ENCODE peak calls at places on chromosomes 1 and 21, in eight cellular contexts. One of them, this sample, is unnamed.

GRCh38 chr1:17586172-17586963 is 46.9 kb downstream of the ARHGEF10L start:
- DNase-seq in SK-MEL-5: peak; percentile 42
- DNase-seq in EL: peak; percentile 88
- DNase-seq in fibroblast of the aortic adventitia: peak; percentile 86
- DNase-seq in G401: peak; percentile 32
- DNase-seq in RCC 7860: peak; percentile 63
- DNase-seq in HT-29: peak; percentile 49
- DNase-seq in caudate nucleus: no peak
- DNase-seq in this sample: no peak

GRCh38 chr1:202365092-202365815 is 16.8 kb downstream of the PPP1R12B start:
- DNase-seq in caudate nucleus: no peak
- DNase-seq in HT-29: no peak
- DNase-seq in fibroblast of the aortic adventitia: peak; percentile 75
- DNase-seq in EL: peak; percentile 19
- DNase-seq in RCC 7860: no peak
- DNase-seq in SK-MEL-5: no peak
- DNase-seq in G401: no peak
- DNase-seq in this sample: no peak

GRCh38 chr1:9058465-9058864 is 11.0 kb downstream of the SLC2A5 start:
- DNase-seq in caudate nucleus: no peak
- DNase-seq in HT-29: no peak
- DNase-seq in fibroblast of the aortic adventitia: peak; percentile 23
- DNase-seq in RCC 7860: no peak
- DNase-seq in G401: no peak
- DNase-seq in EL: no peak
- DNase-seq in SK-MEL-5: peak; percentile 5
- DNase-seq in this sample: no peak

GRCh38 chr1:162631546-162632233 is 574 bp upstream of the DDR2 start:
- DNase-seq in caudate nucleus: no peak
- DNase-seq in HT-29: no peak
- DNase-seq in G401: peak; percentile 58
- DNase-seq in SK-MEL-5: peak; percentile 80
- DNase-seq in EL: peak; percentile 82
- DNase-seq in fibroblast of the aortic adventitia: peak; percentile 84
- DNase-seq in RCC 7860: no peak
- DNase-seq in this sample: no peak

GRCh38 chr1:57206038-57206437 is 217.8 kb downstream of the DAB1 start:
- DNase-seq in G401: no peak
- DNase-seq in SK-MEL-5: no peak
- DNase-seq in HT-29: no peak
- DNase-seq in caudate nucleus: no peak
- DNase-seq in fibroblast of the aortic adventitia: peak; percentile 2
- DNase-seq in EL: no peak
- DNase-seq in RCC 7860: no peak
- DNase-seq in this sample: no peak

GRCh38 chr1:178644308-178645120 is 80.5 kb upstream of the RALGPS2 start:
- DNase-seq in caudate nucleus: no peak
- DNase-seq in G401: peak; percentile 8
- DNase-seq in HT-29: peak; percentile 47
- DNase-seq in fibroblast of the aortic adventitia: peak; percentile 86
- DNase-seq in SK-MEL-5: peak; percentile 81
- DNase-seq in RCC 7860: no peak
- DNase-seq in EL: peak; percentile 63
- DNase-seq in this sample: no peak

GRCh38 chr1:205229399-205229861 is 1.7 kb downstream of the TMCC2 start:
- DNase-seq in SK-MEL-5: peak; percentile 81
- DNase-seq in caudate nucleus: peak; percentile 76
- DNase-seq in G401: peak; percentile 95
- DNase-seq in HT-29: peak; percentile 62
- DNase-seq in fibroblast of the aortic adventitia: peak; percentile 59
- DNase-seq in RCC 7860: peak; percentile 49
- DNase-seq in EL: peak; percentile 45
- DNase-seq in this sample: peak; percentile 64

GRCh38 chr1:35559317-35559944 is 1.8 kb downstream of the NCDN start:
- DNase-seq in EL: no peak
- DNase-seq in caudate nucleus: peak; percentile 68
- DNase-seq in HT-29: no peak
- DNase-seq in fibroblast of the aortic adventitia: no peak
- DNase-seq in SK-MEL-5: no peak
- DNase-seq in G401: peak; percentile 80
- DNase-seq in RCC 7860: no peak
- DNase-seq in this sample: no peak

GRCh38 chr21:38839370-38839681 is 33.6 kb downstream of the ETS2 start:
- DNase-seq in G401: no peak
- DNase-seq in caudate nucleus: no peak
- DNase-seq in HT-29: no peak
- DNase-seq in EL: no peak
- DNase-seq in SK-MEL-5: no peak
- DNase-seq in RCC 7860: peak; percentile 50
- DNase-seq in fibroblast of the aortic adventitia: no peak
- DNase-seq in this sample: no peak

GRCh38 chr1:172373864-172374263 is 46.6 kb upstream of the C1orf105 start:
- DNase-seq in SK-MEL-5: no peak
- DNase-seq in RCC 7860: no peak
- DNase-seq in G401: no peak
- DNase-seq in HT-29: no peak
- DNase-seq in EL: no peak
- DNase-seq in fibroblast of the aortic adventitia: no peak
- DNase-seq in caudate nucleus: no peak
- DNase-seq in this sample: no peak

GRCh38 chr1:177274687-177275211 is 104.0 kb downstream of the BRINP2 start:
- DNase-seq in fibroblast of the aortic adventitia: peak; percentile 86
- DNase-seq in EL: peak; percentile 13
- DNase-seq in RCC 7860: no peak
- DNase-seq in G401: peak; percentile 6
- DNase-seq in HT-29: no peak
- DNase-seq in SK-MEL-5: no peak
- DNase-seq in caudate nucleus: no peak
- DNase-seq in this sample: no peak

GRCh38 chr1:235073331-235073967 is 55.2 kb downstream of the TOMM20 start:
- DNase-seq in fibroblast of the aortic adventitia: no peak
- DNase-seq in SK-MEL-5: peak; percentile 43
- DNase-seq in RCC 7860: no peak
- DNase-seq in HT-29: peak; percentile 96
- DNase-seq in G401: no peak
- DNase-seq in caudate nucleus: no peak
- DNase-seq in EL: no peak
- DNase-seq in this sample: no peak

GRCh38 chr1:234437423-234438171 is 41.4 kb downstream of the TARBP1 start:
- DNase-seq in HT-29: peak; percentile 12
- DNase-seq in fibroblast of the aortic adventitia: peak; percentile 21
- DNase-seq in caudate nucleus: no peak
- DNase-seq in G401: peak; percentile 84
- DNase-seq in RCC 7860: no peak
- DNase-seq in SK-MEL-5: peak; percentile 23
- DNase-seq in EL: peak; percentile 18
- DNase-seq in this sample: no peak

GRCh38 chr1:117146570-117147340 is 25.2 kb upstream of the TRIM45 start:
- DNase-seq in SK-MEL-5: peak; percentile 76
- DNase-seq in caudate nucleus: no peak
- DNase-seq in fibroblast of the aortic adventitia: peak; percentile 94
- DNase-seq in RCC 7860: peak; percentile 77
- DNase-seq in HT-29: peak; percentile 28
- DNase-seq in G401: no peak
- DNase-seq in EL: peak; percentile 98
- DNase-seq in this sample: no peak

GRCh38 chr21:14567557-14568279 is 21.6 kb upstream of the SAMSN1 start:
- DNase-seq in G401: no peak
- DNase-seq in caudate nucleus: no peak
- DNase-seq in EL: no peak
- DNase-seq in SK-MEL-5: no peak
- DNase-seq in HT-29: no peak
- DNase-seq in fibroblast of the aortic adventitia: no peak
- DNase-seq in RCC 7860: no peak
- DNase-seq in this sample: no peak

GRCh38 chr1:156467906-156468305 is 32.7 kb downstream of the MEF2D start:
- DNase-seq in G401: no peak
- DNase-seq in fibroblast of the aortic adventitia: no peak
- DNase-seq in EL: no peak
- DNase-seq in SK-MEL-5: no peak
- DNase-seq in caudate nucleus: no peak
- DNase-seq in RCC 7860: no peak
- DNase-seq in HT-29: no peak
- DNase-seq in this sample: no peak

GRCh38 chr1:180881806-180882509 is 30.7 kb upstream of the KIAA1614 start:
- DNase-seq in SK-MEL-5: peak; percentile 65
- DNase-seq in caudate nucleus: no peak
- DNase-seq in fibroblast of the aortic adventitia: peak; percentile 67
- DNase-seq in G401: peak; percentile 85
- DNase-seq in HT-29: peak; percentile 34
- DNase-seq in RCC 7860: peak; percentile 39
- DNase-seq in EL: peak; percentile 49
- DNase-seq in this sample: peak; percentile 37

GRCh38 chr1:216502528-216503162 is 79.4 kb upstream of the USH2A start:
- DNase-seq in SK-MEL-5: peak; percentile 2
- DNase-seq in EL: peak; percentile 3
- DNase-seq in G401: no peak
- DNase-seq in fibroblast of the aortic adventitia: no peak
- DNase-seq in RCC 7860: no peak
- DNase-seq in caudate nucleus: no peak
- DNase-seq in HT-29: no peak
- DNase-seq in this sample: no peak

GRCh38 chr1:232017057-232017456 is 390.5 kb downstream of the DISC1 start:
- DNase-seq in caudate nucleus: no peak
- DNase-seq in RCC 7860: no peak
- DNase-seq in G401: no peak
- DNase-seq in HT-29: no peak
- DNase-seq in EL: no peak
- DNase-seq in fibroblast of the aortic adventitia: no peak
- DNase-seq in SK-MEL-5: no peak
- DNase-seq in this sample: no peak

GRCh38 chr1:109482796-109483638 is 688 bp upstream of the ATXN7L2 start:
- DNase-seq in RCC 7860: no peak
- DNase-seq in SK-MEL-5: peak; percentile 11
- DNase-seq in fibroblast of the aortic adventitia: no peak
- DNase-seq in G401: peak; percentile 74
- DNase-seq in caudate nucleus: peak; percentile 82
- DNase-seq in EL: no peak
- DNase-seq in HT-29: no peak
- DNase-seq in this sample: no peak

GRCh38 chr1:107559881-107560280 is 405.1 kb downstream of the VAV3 start:
- DNase-seq in caudate nucleus: no peak
- DNase-seq in G401: no peak
- DNase-seq in EL: no peak
- DNase-seq in RCC 7860: peak; percentile 62
- DNase-seq in HT-29: no peak
- DNase-seq in fibroblast of the aortic adventitia: no peak
- DNase-seq in SK-MEL-5: no peak
- DNase-seq in this sample: no peak

GRCh38 chr1:108016451-108016920 is 51.5 kb upstream of the VAV3 start:
- DNase-seq in G401: no peak
- DNase-seq in RCC 7860: peak; percentile 98
- DNase-seq in HT-29: no peak
- DNase-seq in SK-MEL-5: no peak
- DNase-seq in caudate nucleus: no peak
- DNase-seq in EL: peak; percentile 31
- DNase-seq in fibroblast of the aortic adventitia: peak; percentile 87
- DNase-seq in this sample: no peak

GRCh38 chr1:2306151-2306978 is 78.2 kb downstream of the SKI start:
- DNase-seq in RCC 7860: no peak
- DNase-seq in SK-MEL-5: no peak
- DNase-seq in G401: peak; percentile 30
- DNase-seq in fibroblast of the aortic adventitia: no peak
- DNase-seq in caudate nucleus: peak; percentile 28
- DNase-seq in HT-29: no peak
- DNase-seq in EL: no peak
- DNase-seq in this sample: no peak

GRCh38 chr1:107963601-107964396 is 1.2 kb downstream of the VAV3 start:
- DNase-seq in EL: no peak
- DNase-seq in fibroblast of the aortic adventitia: peak; percentile 17
- DNase-seq in HT-29: no peak
- DNase-seq in SK-MEL-5: no peak
- DNase-seq in RCC 7860: no peak
- DNase-seq in caudate nucleus: no peak
- DNase-seq in G401: peak; percentile 13
- DNase-seq in this sample: peak; percentile 60

GRCh38 chr1:240435996-240436566 is 175.9 kb downstream of the GREM2 start:
- DNase-seq in SK-MEL-5: no peak
- DNase-seq in fibroblast of the aortic adventitia: no peak
- DNase-seq in caudate nucleus: no peak
- DNase-seq in EL: no peak
- DNase-seq in RCC 7860: no peak
- DNase-seq in HT-29: no peak
- DNase-seq in G401: no peak
- DNase-seq in this sample: no peak

GRCh38 chr1:61097326-61097725 is 15.0 kb downstream of the NFIA start:
- DNase-seq in SK-MEL-5: no peak
- DNase-seq in EL: peak; percentile 56
- DNase-seq in HT-29: no peak
- DNase-seq in fibroblast of the aortic adventitia: peak; percentile 84
- DNase-seq in G401: no peak
- DNase-seq in RCC 7860: peak; percentile 38
- DNase-seq in caudate nucleus: no peak
- DNase-seq in this sample: no peak

GRCh38 chr1:19828546-19828945 is 13.5 kb upstream of the RNF186 start:
- DNase-seq in fibroblast of the aortic adventitia: peak; percentile 32
- DNase-seq in RCC 7860: no peak
- DNase-seq in SK-MEL-5: no peak
- DNase-seq in caudate nucleus: no peak
- DNase-seq in HT-29: no peak
- DNase-seq in EL: peak; percentile 30
- DNase-seq in G401: no peak
- DNase-seq in this sample: no peak

GRCh38 chr1:82775402-82776000 is 974.8 kb downstream of the ADGRL2 start:
- DNase-seq in caudate nucleus: no peak
- DNase-seq in RCC 7860: peak; percentile 13
- DNase-seq in fibroblast of the aortic adventitia: peak; percentile 25
- DNase-seq in HT-29: peak; percentile 81
- DNase-seq in G401: peak; percentile 8
- DNase-seq in EL: peak; percentile 18
- DNase-seq in SK-MEL-5: peak; percentile 66
- DNase-seq in this sample: no peak

GRCh38 chr1:29547300-29547699 is 311.0 kb downstream of the PTPRU start:
- DNase-seq in fibroblast of the aortic adventitia: no peak
- DNase-seq in caudate nucleus: no peak
- DNase-seq in G401: no peak
- DNase-seq in RCC 7860: no peak
- DNase-seq in EL: no peak
- DNase-seq in SK-MEL-5: no peak
- DNase-seq in HT-29: no peak
- DNase-seq in this sample: no peak

GRCh38 chr1:26391450-26391849 is 18.9 kb upstream of the ZNF683 start:
- DNase-seq in G401: no peak
- DNase-seq in RCC 7860: peak; percentile 34
- DNase-seq in caudate nucleus: no peak
- DNase-seq in fibroblast of the aortic adventitia: peak; percentile 75
- DNase-seq in EL: peak; percentile 71
- DNase-seq in SK-MEL-5: peak; percentile 75
- DNase-seq in HT-29: peak; percentile 62
- DNase-seq in this sample: no peak

GRCh38 chr1:8604041-8604942 is 213.1 kb downstream of the RERE start:
- DNase-seq in HT-29: no peak
- DNase-seq in EL: no peak
- DNase-seq in G401: no peak
- DNase-seq in fibroblast of the aortic adventitia: no peak
- DNase-seq in SK-MEL-5: no peak
- DNase-seq in RCC 7860: peak; percentile 44
- DNase-seq in caudate nucleus: no peak
- DNase-seq in this sample: peak; percentile 36

GRCh38 chr1:40311692-40312091 is 5.4 kb downstream of the COL9A2 start:
- DNase-seq in caudate nucleus: no peak
- DNase-seq in EL: no peak
- DNase-seq in HT-29: no peak
- DNase-seq in RCC 7860: no peak
- DNase-seq in SK-MEL-5: no peak
- DNase-seq in G401: no peak
- DNase-seq in fibroblast of the aortic adventitia: no peak
- DNase-seq in this sample: no peak

GRCh38 chr1:87956072-87956471 is 627.4 kb downstream of the LMO4 start:
- DNase-seq in fibroblast of the aortic adventitia: peak; percentile 97
- DNase-seq in caudate nucleus: no peak
- DNase-seq in G401: peak; percentile 55
- DNase-seq in RCC 7860: peak; percentile 96
- DNase-seq in EL: peak; percentile 98
- DNase-seq in SK-MEL-5: no peak
- DNase-seq in HT-29: no peak
- DNase-seq in this sample: no peak

GRCh38 chr1:183180213-183180612 is 5.9 kb upstream of the LAMC2 start:
- DNase-seq in fibroblast of the aortic adventitia: peak; percentile 96
- DNase-seq in G401: peak; percentile 96
- DNase-seq in EL: peak; percentile 84
- DNase-seq in RCC 7860: peak; percentile 89
- DNase-seq in HT-29: no peak
- DNase-seq in SK-MEL-5: no peak
- DNase-seq in caudate nucleus: no peak
- DNase-seq in this sample: peak; percentile 21